ENCODE peak calls at places on chromosomes 6 and 20, in ten cellular contexts. One of them, this sample, is unnamed.

GRCh38 chr6:156988276-156989158 is 211.3 kb downstream of the ARID1B start:
- DNase-seq in psoas muscle: no peak
- DNase-seq in lower lobe of right lung: no peak
- DNase-seq in cardiac muscle cell: peak; percentile 26
- DNase-seq in PC-3: no peak
- DNase-seq in fibroblast of lung: no peak
- DNase-seq in neuronal stem cell: no peak
- DNase-seq in Peyer's patch: no peak
- DNase-seq in CD8-positive, alpha-beta memory T cell: no peak
- DNase-seq in neural progenitor cell: peak; percentile 56
- DNase-seq in this sample: no peak

GRCh38 chr6:166691199-166691598 is 64.1 kb upstream of the RPS6KA2 start:
- DNase-seq in PC-3: peak; percentile 76
- DNase-seq in psoas muscle: peak; percentile 52
- DNase-seq in neuronal stem cell: no peak
- DNase-seq in cardiac muscle cell: peak; percentile 84
- DNase-seq in lower lobe of right lung: no peak
- DNase-seq in neural progenitor cell: no peak
- DNase-seq in fibroblast of lung: peak; percentile 20
- DNase-seq in Peyer's patch: no peak
- DNase-seq in CD8-positive, alpha-beta memory T cell: no peak
- DNase-seq in this sample: no peak

GRCh38 chr6:137303436-137303835 is 84.3 kb upstream of the IFNGR1 start:
- DNase-seq in cardiac muscle cell: no peak
- DNase-seq in Peyer's patch: no peak
- DNase-seq in neuronal stem cell: no peak
- DNase-seq in CD8-positive, alpha-beta memory T cell: no peak
- DNase-seq in lower lobe of right lung: no peak
- DNase-seq in fibroblast of lung: no peak
- DNase-seq in neural progenitor cell: no peak
- DNase-seq in psoas muscle: no peak
- DNase-seq in PC-3: no peak
- DNase-seq in this sample: no peak

GRCh38 chr6:101537917-101538316 is 144.4 kb downstream of the GRIK2 start:
- DNase-seq in lower lobe of right lung: no peak
- DNase-seq in cardiac muscle cell: no peak
- DNase-seq in Peyer's patch: no peak
- DNase-seq in neuronal stem cell: no peak
- DNase-seq in psoas muscle: no peak
- DNase-seq in neural progenitor cell: no peak
- DNase-seq in fibroblast of lung: peak; percentile 14
- DNase-seq in PC-3: no peak
- DNase-seq in CD8-positive, alpha-beta memory T cell: no peak
- DNase-seq in this sample: no peak

GRCh38 chr6:118980063-118980462 is 45.1 kb upstream of the MCM9 start:
- DNase-seq in fibroblast of lung: peak; percentile 86
- DNase-seq in cardiac muscle cell: no peak
- DNase-seq in PC-3: no peak
- DNase-seq in psoas muscle: peak; percentile 54
- DNase-seq in CD8-positive, alpha-beta memory T cell: no peak
- DNase-seq in Peyer's patch: no peak
- DNase-seq in neural progenitor cell: no peak
- DNase-seq in lower lobe of right lung: peak; percentile 66
- DNase-seq in neuronal stem cell: no peak
- DNase-seq in this sample: no peak

GRCh38 chr6:24797596-24798216 is 1.0 kb downstream of the ARMH2 start:
- DNase-seq in cardiac muscle cell: no peak
- DNase-seq in Peyer's patch: no peak
- DNase-seq in neural progenitor cell: no peak
- DNase-seq in PC-3: no peak
- DNase-seq in CD8-positive, alpha-beta memory T cell: no peak
- DNase-seq in fibroblast of lung: no peak
- DNase-seq in lower lobe of right lung: no peak
- DNase-seq in psoas muscle: no peak
- DNase-seq in neuronal stem cell: no peak
- DNase-seq in this sample: no peak

GRCh38 chr6:167668019-167668753 is 158.5 kb upstream of the AFDN start:
- DNase-seq in PC-3: no peak
- DNase-seq in fibroblast of lung: no peak
- DNase-seq in neuronal stem cell: peak; percentile 58
- DNase-seq in neural progenitor cell: peak; percentile 59
- DNase-seq in CD8-positive, alpha-beta memory T cell: no peak
- DNase-seq in psoas muscle: no peak
- DNase-seq in Peyer's patch: peak; percentile 48
- DNase-seq in cardiac muscle cell: no peak
- DNase-seq in lower lobe of right lung: no peak
- DNase-seq in this sample: no peak

GRCh38 chr6:76697585-76697984 is 625.1 kb upstream of the IMPG1 start:
- DNase-seq in CD8-positive, alpha-beta memory T cell: no peak
- DNase-seq in Peyer's patch: no peak
- DNase-seq in lower lobe of right lung: no peak
- DNase-seq in psoas muscle: no peak
- DNase-seq in neuronal stem cell: no peak
- DNase-seq in cardiac muscle cell: no peak
- DNase-seq in neural progenitor cell: peak; percentile 27
- DNase-seq in fibroblast of lung: peak; percentile 6
- DNase-seq in PC-3: peak; percentile 12
- DNase-seq in this sample: no peak

GRCh38 chr6:107868867-107869611 is 44.9 kb upstream of the SCML4 start:
- DNase-seq in PC-3: no peak
- DNase-seq in cardiac muscle cell: no peak
- DNase-seq in neural progenitor cell: no peak
- DNase-seq in CD8-positive, alpha-beta memory T cell: no peak
- DNase-seq in lower lobe of right lung: no peak
- DNase-seq in neuronal stem cell: no peak
- DNase-seq in fibroblast of lung: no peak
- DNase-seq in Peyer's patch: no peak
- DNase-seq in psoas muscle: no peak
- DNase-seq in this sample: no peak

GRCh38 chr6:140217283-140217682 is 842.8 kb upstream of the CITED2 start:
- DNase-seq in cardiac muscle cell: no peak
- DNase-seq in neural progenitor cell: no peak
- DNase-seq in Peyer's patch: no peak
- DNase-seq in psoas muscle: no peak
- DNase-seq in lower lobe of right lung: no peak
- DNase-seq in fibroblast of lung: no peak
- DNase-seq in CD8-positive, alpha-beta memory T cell: no peak
- DNase-seq in PC-3: no peak
- DNase-seq in neuronal stem cell: no peak
- DNase-seq in this sample: no peak

GRCh38 chr20:17225891-17226409 is 890 bp upstream of the PCSK2 start:
- DNase-seq in Peyer's patch: no peak
- DNase-seq in CD8-positive, alpha-beta memory T cell: no peak
- DNase-seq in lower lobe of right lung: peak; percentile 56
- DNase-seq in neuronal stem cell: no peak
- DNase-seq in fibroblast of lung: no peak
- DNase-seq in neural progenitor cell: peak; percentile 66
- DNase-seq in psoas muscle: no peak
- DNase-seq in PC-3: no peak
- DNase-seq in cardiac muscle cell: peak; percentile 22
- DNase-seq in this sample: peak; percentile 21

GRCh38 chr6:21594427-21595264 is 1.1 kb downstream of the SOX4 start:
- DNase-seq in lower lobe of right lung: peak; percentile 82
- DNase-seq in neural progenitor cell: peak; percentile 64
- DNase-seq in PC-3: peak; percentile 34
- DNase-seq in CD8-positive, alpha-beta memory T cell: no peak
- DNase-seq in neuronal stem cell: no peak
- DNase-seq in Peyer's patch: peak; percentile 80
- DNase-seq in fibroblast of lung: peak; percentile 69
- DNase-seq in cardiac muscle cell: peak; percentile 76
- DNase-seq in psoas muscle: peak; percentile 56
- DNase-seq in this sample: peak; percentile 69

GRCh38 chr6:138545621-138545980 is 46.3 kb upstream of the NHSL1 start:
- DNase-seq in lower lobe of right lung: peak; percentile 75
- DNase-seq in neural progenitor cell: peak; percentile 78
- DNase-seq in PC-3: no peak
- DNase-seq in psoas muscle: peak; percentile 68
- DNase-seq in Peyer's patch: peak; percentile 52
- DNase-seq in cardiac muscle cell: peak; percentile 81
- DNase-seq in fibroblast of lung: peak; percentile 54
- DNase-seq in CD8-positive, alpha-beta memory T cell: no peak
- DNase-seq in neuronal stem cell: peak; percentile 37
- DNase-seq in this sample: peak; percentile 61

GRCh38 chr6:133092199-133092598 is 149.0 kb upstream of the EYA4 start:
- DNase-seq in cardiac muscle cell: no peak
- DNase-seq in Peyer's patch: no peak
- DNase-seq in PC-3: no peak
- DNase-seq in neuronal stem cell: no peak
- DNase-seq in neural progenitor cell: no peak
- DNase-seq in psoas muscle: no peak
- DNase-seq in fibroblast of lung: peak; percentile 28
- DNase-seq in lower lobe of right lung: no peak
- DNase-seq in CD8-positive, alpha-beta memory T cell: no peak
- DNase-seq in this sample: no peak

DNA sequence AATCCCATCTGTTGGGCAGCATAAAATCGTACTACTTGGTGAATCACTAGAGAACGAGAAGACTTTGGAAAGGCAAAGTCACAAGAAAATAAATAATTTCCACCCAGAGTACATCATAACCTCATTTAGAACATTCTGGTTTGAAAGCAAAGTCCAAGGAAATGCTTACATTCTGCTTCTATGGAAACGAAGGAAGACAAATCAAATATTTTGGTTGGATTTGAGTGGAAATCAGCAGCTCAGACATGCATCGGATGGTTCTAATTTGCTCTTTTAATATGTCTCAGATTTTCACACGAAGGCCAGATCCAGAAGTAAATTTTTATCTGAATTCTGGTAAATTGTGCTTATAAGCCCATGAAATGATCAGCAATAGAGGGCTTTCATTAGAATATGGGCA is 60.6 kb upstream of the LTV1 start:
- DNase-seq in lower lobe of right lung: no peak
- DNase-seq in PC-3: no peak
- DNase-seq in cardiac muscle cell: no peak
- DNase-seq in CD8-positive, alpha-beta memory T cell: no peak
- DNase-seq in Peyer's patch: no peak
- DNase-seq in neural progenitor cell: no peak
- DNase-seq in fibroblast of lung: no peak
- DNase-seq in neuronal stem cell: no peak
- DNase-seq in psoas muscle: no peak
- DNase-seq in this sample: no peak
- H3K9me3 ChIP-seq in lower lobe of right lung: peaks cover 6% of the 10 kb centered on the region
- H3K9me3 ChIP-seq in PC-3: no peaks in the 10 kb centered on the region
- H3K9me3 ChIP-seq in cardiac muscle cell: no peaks in the 10 kb centered on the region
- H3K9me3 ChIP-seq in CD8-positive, alpha-beta memory T cell: peaks cover 4% of the 10 kb centered on the region
- H3K9me3 ChIP-seq in Peyer's patch: peaks cover 6% of the 10 kb centered on the region
- H3K9me3 ChIP-seq in neural progenitor cell: no peaks in the 10 kb centered on the region
- H3K9me3 ChIP-seq in fibroblast of lung: no peaks in the 10 kb centered on the region
- H3K9me3 ChIP-seq in neuronal stem cell: peaks cover 6% of the 10 kb centered on the region
- H3K9me3 ChIP-seq in psoas muscle: peaks cover 12% of the 10 kb centered on the region
- H3K9me3 ChIP-seq in this sample: peaks cover 9% of the 10 kb centered on the region

DNA sequence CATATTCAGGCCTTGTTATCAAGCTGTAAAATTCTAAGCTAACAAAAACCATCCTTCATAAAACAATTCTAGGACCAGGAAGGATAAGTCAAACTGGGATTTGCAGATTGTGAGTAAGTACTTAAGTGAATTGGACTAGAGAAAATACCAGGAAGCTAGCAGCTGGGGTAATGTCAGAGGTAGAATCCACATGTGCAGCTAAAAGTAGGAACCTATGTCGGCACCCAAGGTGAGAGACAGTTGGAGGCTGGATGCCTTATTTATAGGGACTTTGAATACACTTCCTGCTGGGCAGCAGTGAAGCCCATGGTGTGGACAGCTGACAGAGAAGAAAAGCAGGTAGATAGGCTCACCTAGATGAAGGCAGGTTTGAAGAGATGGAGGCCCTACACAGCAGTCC is 127.3 kb downstream of the FLRT3 start:
- DNase-seq in neural progenitor cell: no peak
- DNase-seq in CD8-positive, alpha-beta memory T cell: no peak
- DNase-seq in psoas muscle: no peak
- DNase-seq in PC-3: no peak
- DNase-seq in fibroblast of lung: no peak
- DNase-seq in Peyer's patch: no peak
- DNase-seq in neuronal stem cell: no peak
- DNase-seq in cardiac muscle cell: no peak
- DNase-seq in lower lobe of right lung: no peak
- DNase-seq in this sample: no peak
- H3K9me3 ChIP-seq in neural progenitor cell: no peaks in the 10 kb centered on the region
- H3K9me3 ChIP-seq in CD8-positive, alpha-beta memory T cell: no peaks in the 10 kb centered on the region
- H3K9me3 ChIP-seq in psoas muscle: no peaks in the 10 kb centered on the region
- H3K9me3 ChIP-seq in PC-3: no peaks in the 10 kb centered on the region
- H3K9me3 ChIP-seq in fibroblast of lung: no peaks in the 10 kb centered on the region
- H3K9me3 ChIP-seq in Peyer's patch: no peaks in the 10 kb centered on the region
- H3K9me3 ChIP-seq in neuronal stem cell: no peaks in the 10 kb centered on the region
- H3K9me3 ChIP-seq in cardiac muscle cell: no peaks in the 10 kb centered on the region
- H3K9me3 ChIP-seq in lower lobe of right lung: no peaks in the 10 kb centered on the region
- H3K9me3 ChIP-seq in this sample: no peaks in the 10 kb centered on the region

DNA sequence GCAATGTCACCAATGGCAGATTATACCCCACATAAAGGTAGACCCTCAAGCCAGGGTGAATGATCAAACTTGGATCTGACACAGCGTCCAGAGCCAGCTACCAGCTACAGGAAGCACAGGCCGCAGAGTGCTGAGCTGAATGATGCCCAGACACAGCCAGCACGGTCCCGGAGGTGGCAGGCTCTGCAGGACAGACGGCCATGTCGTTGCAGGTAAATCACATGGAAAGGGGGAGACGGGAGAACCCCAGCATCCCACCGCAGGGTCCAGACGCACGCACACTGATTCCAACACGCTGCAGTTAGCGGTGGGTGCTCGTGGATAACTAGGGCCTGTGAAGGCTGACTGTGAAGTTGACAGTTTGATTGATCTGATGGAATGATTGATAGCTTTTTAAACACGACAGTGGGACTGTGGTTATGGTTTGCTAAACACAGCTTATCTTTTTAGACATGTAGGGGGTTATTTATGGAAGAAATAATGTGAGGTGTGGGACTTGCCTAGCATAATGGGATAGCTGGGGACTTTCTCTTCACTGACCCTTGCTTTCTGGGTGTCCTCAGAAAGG is 228.5 kb downstream of the ERMARD start:
- DNase-seq in lower lobe of right lung: no peak
- DNase-seq in PC-3: no peak
- DNase-seq in psoas muscle: no peak
- DNase-seq in neuronal stem cell: no peak
- DNase-seq in neural progenitor cell: no peak
- DNase-seq in cardiac muscle cell: no peak
- DNase-seq in fibroblast of lung: no peak
- DNase-seq in Peyer's patch: peak; percentile 27
- DNase-seq in CD8-positive, alpha-beta memory T cell: no peak
- DNase-seq in this sample: no peak
- H3K9me3 ChIP-seq in lower lobe of right lung: no peaks in the 10 kb centered on the region
- H3K9me3 ChIP-seq in PC-3: no peaks in the 10 kb centered on the region
- H3K9me3 ChIP-seq in psoas muscle: no peaks in the 10 kb centered on the region
- H3K9me3 ChIP-seq in neuronal stem cell: no peaks in the 10 kb centered on the region
- H3K9me3 ChIP-seq in neural progenitor cell: no peaks in the 10 kb centered on the region
- H3K9me3 ChIP-seq in cardiac muscle cell: no peaks in the 10 kb centered on the region
- H3K9me3 ChIP-seq in fibroblast of lung: no peaks in the 10 kb centered on the region
- H3K9me3 ChIP-seq in Peyer's patch: no peaks in the 10 kb centered on the region
- H3K9me3 ChIP-seq in CD8-positive, alpha-beta memory T cell: no peaks in the 10 kb centered on the region
- H3K9me3 ChIP-seq in this sample: no peaks in the 10 kb centered on the region

DNA sequence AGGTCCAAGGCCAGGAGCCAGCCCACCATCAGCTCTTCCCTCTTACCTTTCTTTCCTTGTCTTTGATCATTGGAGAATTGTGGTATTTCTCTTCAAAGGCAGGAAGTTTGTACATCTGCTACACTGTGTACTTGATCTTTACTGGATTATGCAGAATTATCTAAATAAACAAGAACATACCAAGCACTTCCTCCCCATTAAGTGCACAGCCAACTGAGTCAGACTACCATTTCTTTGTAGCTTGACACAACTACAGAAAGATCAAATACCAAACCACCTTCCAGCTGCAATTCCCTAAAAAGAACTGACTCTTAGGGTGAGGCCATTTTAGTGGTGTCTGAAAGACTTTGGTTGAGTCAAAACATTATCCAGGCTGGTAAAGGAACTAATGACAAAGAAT is 195.2 kb downstream of the HDGFL1 start:
- DNase-seq in neuronal stem cell: no peak
- DNase-seq in CD8-positive, alpha-beta memory T cell: no peak
- DNase-seq in PC-3: peak; percentile 78
- DNase-seq in lower lobe of right lung: no peak
- DNase-seq in Peyer's patch: no peak
- DNase-seq in fibroblast of lung: peak; percentile 37
- DNase-seq in neural progenitor cell: no peak
- DNase-seq in psoas muscle: no peak
- DNase-seq in cardiac muscle cell: no peak
- DNase-seq in this sample: no peak
- H3K9me3 ChIP-seq in neuronal stem cell: peaks cover 5% of the 10 kb centered on the region
- H3K9me3 ChIP-seq in CD8-positive, alpha-beta memory T cell: no peaks in the 10 kb centered on the region
- H3K9me3 ChIP-seq in PC-3: no peaks in the 10 kb centered on the region
- H3K9me3 ChIP-seq in lower lobe of right lung: no peaks in the 10 kb centered on the region
- H3K9me3 ChIP-seq in Peyer's patch: no peaks in the 10 kb centered on the region
- H3K9me3 ChIP-seq in fibroblast of lung: no peaks in the 10 kb centered on the region
- H3K9me3 ChIP-seq in neural progenitor cell: no peaks in the 10 kb centered on the region
- H3K9me3 ChIP-seq in psoas muscle: no peaks in the 10 kb centered on the region
- H3K9me3 ChIP-seq in cardiac muscle cell: no peaks in the 10 kb centered on the region
- H3K9me3 ChIP-seq in this sample: no peaks in the 10 kb centered on the region

This sample was measured in mucosa of descending colon.